ENCODE peak calls at places on chromosomes 12 and 14, in four cellular contexts. S, X, I and O are unnamed samples.
A peak's percentile ranks its signal among the peaks of the same experiment; 100 is the strongest.

GRCh38 chr12:8819676-8819980 is 2.8 kb upstream of the A2ML1 start:
- DNase-seq in I (no peak), S (peak; percentile 14), X (no peak), O (no peak)

GRCh38 chr12:68403296-68403695 is 71.1 kb upstream of the MDM1 start:
- DNase-seq in I (no peak), S (no peak), X (no peak), O (no peak)

GRCh38 chr12:53234236-53234635 is 2.2 kb upstream of the RARG start:
- DNase-seq in S (peak; percentile 62), I (no peak), X (no peak), O (peak; percentile 81)

GRCh38 chr12:124359671-124360581 is 65.0 kb downstream of the RFLNA start:
- DNase-seq in I (no peak), X (no peak), S (no peak), O (no peak)

GRCh38 chr12:52499836-52500560 is 6.9 kb upstream of the KRT6A start:
- DNase-seq in I (no peak), X (no peak), S (no peak), O (no peak)

GRCh38 chr12:100820314-100820713 is 25.7 kb downstream of the ANO4 start:
- DNase-seq in X (no peak), S (no peak), I (no peak), O (no peak)

GRCh38 chr12:67002711-67003110 is 266.4 kb upstream of the CAND1 start:
- DNase-seq in I (no peak), S (no peak), X (no peak), O (no peak)

GRCh38 chr14:51806026-51806590 is 54.3 kb upstream of the GNG2 start:
- DNase-seq in S (no peak), X (no peak), I (no peak), O (no peak)

GRCh38 chr12:50508420-50508819 is 3.6 kb downstream of the DIP2B start:
- DNase-seq in S (no peak), X (no peak), I (no peak), O (no peak)

GRCh38 chr12:130177615-130178014 is 15.4 kb downstream of the FZD10 start:
- DNase-seq in I (no peak), X (no peak), S (no peak), O (no peak)

GRCh38 chr12:130178291-130178690 is 16.0 kb downstream of the FZD10 start:
- DNase-seq in S (no peak), I (no peak), X (no peak), O (no peak)

GRCh38 chr12:130181211-130181610 is 18.9 kb downstream of the FZD10 start:
- DNase-seq in I (no peak), X (no peak), S (no peak), O (no peak)

GRCh38 chr12:130179621-130180020 is 17.4 kb downstream of the FZD10 start:
- DNase-seq in X (no peak), S (no peak), I (no peak), O (no peak)

DNA sequence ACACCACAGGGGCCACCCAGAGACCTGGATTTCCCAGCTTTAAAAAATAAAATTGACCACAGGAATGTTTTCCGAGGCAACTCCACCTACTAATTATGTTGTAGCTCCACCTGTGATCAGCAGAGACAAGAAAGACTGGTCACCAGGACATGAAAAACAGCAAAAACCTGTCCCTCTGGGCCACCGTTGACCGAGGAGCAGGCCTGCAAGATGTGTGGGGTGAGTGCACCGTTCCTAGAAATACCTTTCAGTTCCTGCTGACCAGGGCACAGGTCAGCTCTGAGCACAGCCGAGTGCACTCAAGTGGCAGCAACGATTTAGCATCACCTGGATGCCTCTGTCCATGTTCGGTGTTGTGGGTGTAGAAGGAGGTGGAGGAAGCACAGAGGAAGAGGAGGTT is 16.9 kb downstream of the FZD10 start:
- DNase-seq in S (no peak), I (no peak), X (no peak), O (no peak)
- TF ChIP-seq ETV6 in S (no peak), I (no peak), X (no peak), O (no peak)

GRCh38 chr14:69151458-69152180 is 1.3 kb downstream of the DCAF5 start:
- DNase-seq in X (peak; percentile 55), S (peak; percentile 75), I (no peak), O (peak; percentile 93)
- TF ChIP-seq ETV6 in X (peak; percentile 40), S (no peak), I (no peak), O (no peak)

GRCh38 chr12:29448157-29448556 is 49.3 kb downstream of the OVCH1 start:
- DNase-seq in S (no peak), I (no peak), X (no peak), O (no peak)
- TF ChIP-seq ETV6 in S (no peak), I (no peak), X (no peak), O (no peak)

GRCh38 chr12:1930816-1931597 is 12.6 kb upstream of the CACNA2D4 start:
- DNase-seq in I (no peak), S (no peak), X (no peak), O (no peak)
- TF ChIP-seq ETV6 in I (no peak), S (no peak), X (no peak), O (no peak)

DNA sequence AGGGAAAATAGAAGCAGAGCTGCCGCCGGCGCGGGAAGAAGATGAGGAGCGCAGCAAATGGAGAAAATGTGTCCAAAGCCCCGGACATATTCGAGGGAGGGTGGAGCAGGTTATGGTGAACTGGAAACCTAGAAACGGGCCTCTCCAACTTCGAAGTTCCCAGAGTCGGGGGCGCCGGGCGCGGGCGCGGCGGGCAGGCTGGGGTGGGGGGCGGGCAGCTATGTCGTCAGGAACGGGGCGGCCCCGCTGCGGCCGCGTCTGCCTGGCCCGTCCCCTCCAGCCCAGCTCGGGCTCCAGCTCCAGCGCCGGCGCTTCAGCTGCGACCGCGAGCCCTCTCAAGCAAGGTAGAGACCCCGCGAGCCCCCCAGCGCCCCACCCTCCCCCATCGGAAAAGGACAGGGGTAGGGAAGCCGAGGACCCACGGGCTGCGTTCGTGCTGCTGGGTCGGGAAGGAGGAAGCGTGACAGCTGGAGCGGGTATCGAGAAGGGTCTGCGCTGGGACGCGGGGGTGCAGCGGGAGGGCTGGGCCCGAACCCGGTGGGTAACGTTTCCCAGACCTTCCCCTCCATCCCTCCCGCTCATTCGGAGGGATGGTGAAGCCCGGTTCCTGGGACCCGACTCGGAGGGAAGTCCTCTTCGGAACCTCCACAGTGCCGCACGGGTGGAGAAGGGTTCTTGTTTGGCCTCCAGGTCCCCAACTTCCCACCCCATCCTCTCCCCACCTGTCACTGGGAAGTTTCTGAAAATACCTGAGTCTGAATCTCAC is 1.0 kb downstream of the DGKA start:
- DNase-seq in X (no peak), I (no peak), S (peak; percentile 69), O (peak; percentile 65)
- TF ChIP-seq ETV6 in X (no peak), I (no peak), S (no peak), O (no peak)

GRCh38 chr14:103220134-103220981 is 97.1 kb downstream of the TNFAIP2 start:
- DNase-seq in S (no peak), X (no peak), I (no peak), O (peak; percentile 43)

GRCh38 chr14:103220982-103221641 is 97.9 kb downstream of the TNFAIP2 start:
- DNase-seq in X (no peak), S (no peak), I (no peak), O (no peak)

GRCh38 chr14:103223818-103224352 is 100.6 kb downstream of the TNFAIP2 start:
- DNase-seq in S (peak; percentile 1), X (no peak), I (no peak), O (no peak)

GRCh38 chr14:103224996-103225874 is 102.0 kb downstream of the TNFAIP2 start:
- DNase-seq in S (peak; percentile 13), X (no peak), I (no peak), O (no peak)

DNA sequence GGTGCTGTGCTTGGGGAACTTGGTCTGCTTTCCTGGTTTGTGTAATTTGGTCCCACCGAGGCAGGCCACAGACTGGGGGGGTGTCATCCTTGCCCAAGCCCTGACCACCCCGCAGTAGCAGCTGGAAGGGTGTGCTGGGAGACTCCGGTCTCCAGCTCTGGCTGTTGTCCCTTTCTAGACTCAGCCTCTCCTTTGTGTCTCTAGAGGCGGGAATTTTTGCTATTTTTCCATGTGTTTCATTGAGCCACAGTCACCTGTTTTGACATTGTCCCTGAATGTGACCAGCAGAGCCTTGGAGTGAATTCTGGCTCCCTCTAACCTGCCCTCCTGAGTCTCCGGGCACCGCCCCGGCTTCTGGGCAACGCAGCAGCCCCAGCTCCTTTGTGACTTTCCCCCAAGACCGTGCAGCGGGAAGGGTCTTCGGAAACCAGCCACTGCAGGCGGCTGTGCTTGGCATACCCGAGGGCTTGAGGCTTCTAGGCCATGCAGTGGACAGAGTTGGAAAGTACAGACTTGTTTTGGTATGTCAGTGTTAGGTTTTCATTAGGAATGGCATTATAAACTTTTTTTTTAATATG is 98.6 kb downstream of the TNFAIP2 start:
- DNase-seq in X (no peak), I (no peak), S (no peak), O (no peak)
- TF ChIP-seq ETV6 in X (no peak), I (no peak), S (no peak), O (no peak)